ENCODE peak calls at places on chromosomes 3 and 15, in six cellular contexts. L is MM.1S, W is endothelial cell of umbilical vein, K is HepG2, J is GM23338, I is keratinocyte. V is an unnamed sample.
A peak's percentile ranks its signal among the peaks of the same experiment; 100 is the strongest.

GRCh38 chr3:128226794-128227399 is 73.6 kb downstream of the EEFSEC start:
- DNase-seq in L (no peak), W (peak; percentile 59), K (peak; percentile 31), J (peak; percentile 71), I (no peak), V (peak; percentile 68)

GRCh38 chr3:17964113-17964512 is 221.7 kb upstream of the TBC1D5 start:
- DNase-seq in L (no peak), W (no peak), K (no peak), J (no peak), I (no peak), V (no peak)

GRCh38 chr15:58492661-58493397 is 61.0 kb downstream of the LIPC start:
- DNase-seq in L (no peak), W (no peak), K (no peak), J (no peak), I (no peak), V (no peak)

GRCh38 chr15:101368868-101369642 is 74.0 kb upstream of the SNRPA1 start:
- DNase-seq in L (no peak), W (no peak), K (no peak), J (no peak), I (no peak), V (no peak)

GRCh38 chr3:66748175-66748876 is 247.5 kb upstream of the LRIG1 start:
- DNase-seq in L (no peak), W (no peak), K (no peak), J (no peak), I (no peak), V (no peak)

GRCh38 chr15:52408823-52409222 is 113.2 kb upstream of the MYO5C start:
- DNase-seq in L (peak; percentile 84), W (peak; percentile 67), K (peak; percentile 6), J (no peak), I (no peak), V (peak; percentile 64)

GRCh38 chr15:25556136-25556535 is 117.3 kb upstream of the UBE3A start:
- DNase-seq in L (no peak), W (no peak), K (no peak), J (peak; percentile 41), I (no peak), V (no peak)

GRCh38 chr3:48034000-48034516 is 17.8 kb upstream of the MAP4 start:
- DNase-seq in L (peak; percentile 90), W (peak; percentile 66), K (peak; percentile 59), J (peak; percentile 54), I (no peak), V (peak; percentile 89)

GRCh38 chr3:73485877-73486311 is 138.8 kb downstream of the PDZRN3 start:
- DNase-seq in L (no peak), W (no peak), K (no peak), J (no peak), I (no peak), V (no peak)

DNA sequence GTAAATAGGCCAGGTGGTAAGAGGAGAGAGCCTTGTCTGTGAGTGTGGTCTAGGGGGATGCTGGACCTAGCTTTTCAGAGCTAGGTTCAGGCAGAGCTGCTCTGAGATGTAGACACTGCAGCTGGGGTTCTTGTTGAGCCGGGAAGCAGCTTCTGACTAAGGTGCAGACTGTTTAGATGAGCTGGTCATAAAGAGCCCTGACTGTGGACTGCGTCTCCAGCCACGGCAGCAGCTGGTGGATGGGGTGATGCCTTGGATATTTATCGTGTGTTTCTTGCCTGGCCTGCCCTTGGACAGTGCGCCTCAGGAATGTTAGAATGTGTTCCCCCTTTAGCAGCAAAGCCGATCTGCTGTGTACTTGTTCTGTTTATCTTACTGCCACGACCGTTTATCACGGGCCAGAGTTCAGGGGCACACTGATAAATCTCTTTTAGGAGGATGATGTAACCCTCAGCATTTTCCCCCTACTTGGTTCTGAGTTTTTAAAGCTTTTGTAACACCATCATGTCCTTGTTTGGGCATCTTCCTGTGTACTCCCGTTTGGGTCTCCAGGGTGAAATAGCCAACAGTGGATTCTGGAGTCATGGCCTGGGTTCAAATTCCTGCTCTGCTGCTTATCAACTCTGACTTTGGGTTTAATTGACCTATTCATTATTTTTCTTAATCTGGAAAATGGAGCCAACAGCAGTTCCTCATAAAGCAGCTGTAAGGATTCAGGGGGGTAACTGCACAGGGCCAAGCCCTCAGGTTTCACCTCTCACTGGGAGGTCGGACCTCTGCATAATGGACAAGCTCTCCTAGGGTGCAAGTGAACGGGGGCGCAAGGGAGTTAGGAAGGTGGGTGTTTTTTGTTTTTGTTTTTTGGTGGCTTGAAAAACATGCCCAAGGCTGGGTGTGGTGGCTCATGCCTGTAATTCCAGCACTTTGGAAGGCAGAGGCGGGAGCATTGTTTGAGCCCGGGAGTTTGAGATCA is 51.4 kb downstream of the FLNB start:
- DNase-seq in L (no peak), W (peak; percentile 74), K (peak; percentile 99), J (no peak), I (no peak), V (no peak)
- H2AFZ ChIP-seq in L (no peak overlapping the region), W (no peak overlapping the region), K (no peak overlapping the region), J (no peak overlapping the region), I (no peak overlapping the region), V (no peak overlapping the region)

GRCh38 chr3:187368765-187369450 is 723 bp downstream of the RTP4 start:
- DNase-seq in L (peak; percentile 75), W (no peak), K (no peak), J (no peak), I (no peak), V (no peak)
- H2AFZ ChIP-seq in L (peak overlapping the region; percentile 71), W (peak overlapping the region; percentile 28), K (peak overlapping the region; percentile 99), J (no peak overlapping the region), I (peak overlapping the region; percentile 82), V (peak overlapping the region; percentile 74)

GRCh38 chr15:66995257-66995656 is 70.1 kb upstream of the SMAD3 start:
- DNase-seq in L (no peak), W (no peak), K (no peak), J (no peak), I (no peak), V (no peak)

GRCh38 chr15:66997212-66997611 is 68.2 kb upstream of the SMAD3 start:
- DNase-seq in L (no peak), W (no peak), K (no peak), J (no peak), I (peak; percentile 53), V (peak; percentile 19)

GRCh38 chr15:66993090-66993489 is 72.3 kb upstream of the SMAD3 start:
- DNase-seq in L (no peak), W (no peak), K (no peak), J (no peak), I (no peak), V (no peak)

GRCh38 chr15:66996099-66996498 is 69.3 kb upstream of the SMAD3 start:
- DNase-seq in L (no peak), W (no peak), K (no peak), J (no peak), I (no peak), V (no peak)

DNA sequence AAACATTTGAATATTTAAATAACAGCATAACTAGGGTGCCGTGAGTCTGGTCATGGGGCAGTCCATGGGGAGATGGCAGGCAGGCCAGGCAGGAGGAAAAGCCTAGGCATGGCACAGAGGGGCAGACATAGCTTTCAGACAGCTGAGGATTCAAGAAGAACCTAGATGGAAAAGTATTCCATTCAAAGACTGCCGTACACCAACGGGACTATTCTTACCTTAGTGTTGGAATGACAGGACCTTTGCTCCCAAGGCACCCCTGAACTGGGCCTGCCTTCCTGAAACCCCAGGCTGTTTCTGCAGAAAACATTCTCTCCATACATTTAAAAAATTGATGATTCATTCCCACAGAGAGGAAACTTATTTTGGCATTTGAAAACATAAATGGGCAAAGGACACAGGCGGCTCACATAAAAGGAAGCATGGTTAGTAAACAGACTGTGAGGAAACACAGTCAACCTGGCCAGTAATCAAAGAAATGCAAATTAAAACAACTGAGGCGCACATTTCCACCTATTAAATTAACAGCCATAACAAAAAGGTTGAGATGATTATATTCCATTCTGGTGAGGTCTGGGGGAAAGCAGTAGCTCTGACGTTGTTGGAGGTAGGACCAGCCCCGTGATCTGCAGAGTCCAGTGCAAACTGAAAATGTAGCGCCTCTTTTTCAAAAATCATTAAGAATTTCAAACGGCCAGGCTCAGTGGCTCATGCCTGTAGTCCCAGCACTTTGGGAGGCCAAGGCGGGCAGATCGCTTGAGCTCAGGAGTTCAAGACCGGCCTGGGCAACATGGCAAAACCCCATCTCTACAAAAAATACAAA is 71.3 kb upstream of the SMAD3 start:
- DNase-seq in L (no peak), W (peak; percentile 44), K (peak; percentile 19), J (no peak), I (no peak), V (no peak)
- H2AFZ ChIP-seq in L (no peak overlapping the region), W (no peak overlapping the region), K (no peak overlapping the region), J (no peak overlapping the region), I (no peak overlapping the region), V (no peak overlapping the region)

DNA sequence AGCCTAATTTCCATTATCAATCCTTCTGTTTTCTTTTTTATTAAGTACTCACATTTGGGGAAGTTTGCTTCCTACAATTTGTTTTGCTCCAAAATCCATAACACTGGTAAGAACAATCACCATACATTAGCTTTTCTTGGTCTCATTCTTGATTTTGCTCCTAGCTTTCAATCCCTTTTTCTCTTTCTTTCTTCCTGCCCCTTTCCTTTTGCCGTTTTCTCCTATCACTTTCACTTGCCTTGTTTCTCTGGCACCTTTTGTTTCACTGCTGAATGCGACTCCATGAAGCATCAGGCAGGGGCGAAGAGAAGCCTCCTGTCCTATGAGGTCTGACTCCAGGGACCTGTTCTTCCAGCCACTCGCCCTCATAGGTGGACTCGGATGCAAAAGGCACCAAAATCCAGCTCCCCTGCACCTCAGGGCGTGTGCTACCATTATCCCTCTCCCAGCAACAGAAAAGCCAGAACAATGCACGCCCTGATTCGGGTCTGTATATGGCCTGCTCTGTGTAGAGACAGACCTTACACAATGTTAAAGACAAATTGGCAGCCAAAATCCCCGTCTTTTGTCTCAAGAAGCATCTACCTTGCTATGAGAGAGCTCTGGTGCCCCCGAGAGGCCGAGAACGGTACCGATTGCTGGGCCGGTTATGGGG is 462.0 kb upstream of the PPP2R3A start:
- DNase-seq in L (peak; percentile 78), W (peak; percentile 38), K (peak; percentile 20), J (peak; percentile 95), I (peak; percentile 5), V (peak; percentile 55)
- H2AFZ ChIP-seq in L (no peak overlapping the region), W (no peak overlapping the region), K (no peak overlapping the region), J (peak overlapping the region; percentile 74), I (no peak overlapping the region), V (no peak overlapping the region)

DNA sequence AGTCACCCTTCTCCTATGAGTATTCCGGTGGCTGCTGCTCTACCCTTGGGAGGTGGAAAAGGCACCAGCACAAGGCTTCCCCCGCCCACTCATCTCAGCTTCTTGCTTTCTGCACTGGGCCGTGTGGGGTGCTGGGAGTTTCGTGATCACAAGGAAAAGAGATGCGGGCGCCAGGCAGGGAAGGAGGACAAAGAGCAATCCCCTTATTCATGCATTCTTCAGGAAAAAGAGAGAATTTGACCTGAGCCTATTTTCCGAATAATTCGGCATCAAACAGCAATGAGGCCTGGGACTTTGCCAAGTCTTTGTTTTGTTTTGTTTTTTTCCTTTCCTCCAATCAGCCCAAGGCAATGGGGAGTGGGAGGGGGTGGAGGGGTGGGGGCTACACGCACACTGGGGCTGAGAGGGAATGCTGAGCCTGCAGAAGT is 102.1 kb upstream of the LPP start:
- DNase-seq in L (no peak), W (no peak), K (no peak), J (peak; percentile 35), I (no peak), V (no peak)
- H2AFZ ChIP-seq in L (no peak overlapping the region), W (no peak overlapping the region), K (no peak overlapping the region), J (peak overlapping the region; percentile 95), I (no peak overlapping the region), V (no peak overlapping the region)

GRCh38 chr3:164488893-164489292 is 589.4 kb downstream of the SI start:
- DNase-seq in L (no peak), W (no peak), K (no peak), J (no peak), I (no peak), V (no peak)

DNA sequence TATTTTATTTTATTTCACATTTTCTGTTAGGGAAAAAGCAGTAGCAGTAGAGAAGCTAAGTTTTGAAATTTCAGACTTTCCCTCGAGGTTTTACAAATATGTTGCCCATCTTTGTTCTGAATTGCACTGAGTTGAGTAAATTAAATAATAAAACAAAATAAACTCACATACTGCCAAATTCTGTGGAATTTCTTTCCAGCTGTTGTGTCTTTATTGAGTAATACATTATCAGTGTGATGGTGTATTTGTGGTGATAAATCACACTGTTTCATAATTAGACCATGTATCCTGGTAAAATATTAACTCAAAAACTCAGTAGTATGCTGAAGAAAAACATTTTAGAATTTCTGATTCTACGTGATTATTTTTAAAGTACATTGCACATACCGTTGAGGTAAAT is 592.1 kb downstream of the SI start:
- DNase-seq in L (no peak), W (no peak), K (no peak), J (no peak), I (no peak), V (no peak)
- H2AFZ ChIP-seq in L (no peak overlapping the region), W (no peak overlapping the region), K (no peak overlapping the region), J (no peak overlapping the region), I (no peak overlapping the region), V (no peak overlapping the region)